ENCODE peak calls at places on chromosomes 7 and 10, in eight cellular contexts. One of them, this sample, is unnamed.
A peak's percentile ranks its signal among the peaks of the same experiment; 100 is the strongest.

GRCh38 chr7:134470864-134471263 is 12.0 kb upstream of the AKR1B1 start:
- DNase-seq in adrenal gland: peak; percentile 39
- DNase-seq in A549: peak; percentile 74
- DNase-seq in breast epithelium: no peak
- DNase-seq in esophagus squamous epithelium: no peak
- DNase-seq in Peyer's patch: no peak
- DNase-seq in IMR-90: peak; percentile 79
- DNase-seq in ovary: no peak
- DNase-seq in this sample: no peak

GRCh38 chr7:26492816-26493215 is 201.2 kb downstream of the SNX10 start:
- DNase-seq in breast epithelium: no peak
- DNase-seq in adrenal gland: no peak
- DNase-seq in IMR-90: no peak
- DNase-seq in ovary: no peak
- DNase-seq in Peyer's patch: no peak
- DNase-seq in A549: no peak
- DNase-seq in esophagus squamous epithelium: no peak
- DNase-seq in this sample: no peak

GRCh38 chr10:83371696-83372490 is 767.4 kb upstream of the GHITM start:
- DNase-seq in esophagus squamous epithelium: no peak
- DNase-seq in ovary: no peak
- DNase-seq in IMR-90: no peak
- DNase-seq in adrenal gland: no peak
- DNase-seq in A549: no peak
- DNase-seq in breast epithelium: no peak
- DNase-seq in Peyer's patch: no peak
- DNase-seq in this sample: no peak

GRCh38 chr7:158051372-158051760 is 536.3 kb downstream of the PTPRN2 start:
- DNase-seq in A549: no peak
- DNase-seq in adrenal gland: no peak
- DNase-seq in esophagus squamous epithelium: no peak
- DNase-seq in ovary: no peak
- DNase-seq in breast epithelium: no peak
- DNase-seq in IMR-90: no peak
- DNase-seq in Peyer's patch: peak; percentile 21
- DNase-seq in this sample: no peak

GRCh38 chr10:124727389-124727960 is 16.7 kb downstream of the FAM53B start:
- DNase-seq in ovary: peak; percentile 20
- DNase-seq in esophagus squamous epithelium: no peak
- DNase-seq in A549: no peak
- DNase-seq in IMR-90: no peak
- DNase-seq in breast epithelium: peak; percentile 17
- DNase-seq in adrenal gland: no peak
- DNase-seq in Peyer's patch: peak; percentile 55
- DNase-seq in this sample: no peak

GRCh38 chr7:5625938-5626337 is 155.5 kb downstream of the RNF216 start:
- DNase-seq in breast epithelium: no peak
- DNase-seq in adrenal gland: no peak
- DNase-seq in esophagus squamous epithelium: no peak
- DNase-seq in IMR-90: peak; percentile 94
- DNase-seq in A549: peak; percentile 47
- DNase-seq in ovary: no peak
- DNase-seq in Peyer's patch: no peak
- DNase-seq in this sample: no peak

GRCh38 chr10:58894929-58895328 is 281.5 kb upstream of the PHYHIPL start:
- DNase-seq in Peyer's patch: no peak
- DNase-seq in IMR-90: no peak
- DNase-seq in breast epithelium: no peak
- DNase-seq in esophagus squamous epithelium: no peak
- DNase-seq in adrenal gland: no peak
- DNase-seq in A549: no peak
- DNase-seq in ovary: no peak
- DNase-seq in this sample: no peak

GRCh38 chr7:76259124-76260086 is 43.1 kb upstream of the HSPB1 start:
- DNase-seq in IMR-90: no peak
- DNase-seq in Peyer's patch: no peak
- DNase-seq in breast epithelium: no peak
- DNase-seq in esophagus squamous epithelium: no peak
- DNase-seq in adrenal gland: no peak
- DNase-seq in ovary: no peak
- DNase-seq in A549: no peak
- DNase-seq in this sample: peak; percentile 66

GRCh38 chr10:4807803-4808507 is 18.1 kb upstream of the AKR1E2 start:
- DNase-seq in adrenal gland: no peak
- DNase-seq in A549: peak; percentile 38
- DNase-seq in Peyer's patch: no peak
- DNase-seq in ovary: no peak
- DNase-seq in esophagus squamous epithelium: no peak
- DNase-seq in IMR-90: peak; percentile 86
- DNase-seq in breast epithelium: no peak
- DNase-seq in this sample: no peak

GRCh38 chr7:24968165-24968564 is 11.8 kb downstream of the OSBPL3 start:
- DNase-seq in IMR-90: no peak
- DNase-seq in A549: no peak
- DNase-seq in ovary: no peak
- DNase-seq in esophagus squamous epithelium: no peak
- DNase-seq in Peyer's patch: no peak
- DNase-seq in breast epithelium: no peak
- DNase-seq in adrenal gland: no peak
- DNase-seq in this sample: no peak

GRCh38 chr10:27620425-27621397 is 116.6 kb downstream of the RAB18 start:
- DNase-seq in adrenal gland: no peak
- DNase-seq in ovary: peak; percentile 44
- DNase-seq in breast epithelium: no peak
- DNase-seq in IMR-90: peak; percentile 58
- DNase-seq in esophagus squamous epithelium: no peak
- DNase-seq in Peyer's patch: no peak
- DNase-seq in A549: no peak
- DNase-seq in this sample: no peak

GRCh38 chr7:37089972-37090371 is 358.7 kb downstream of the ELMO1 start:
- DNase-seq in IMR-90: no peak
- DNase-seq in ovary: no peak
- DNase-seq in Peyer's patch: no peak
- DNase-seq in esophagus squamous epithelium: no peak
- DNase-seq in breast epithelium: no peak
- DNase-seq in adrenal gland: no peak
- DNase-seq in A549: no peak
- DNase-seq in this sample: no peak

GRCh38 chr10:51937736-51938135 is 238.3 kb upstream of the CSTF2T start:
- DNase-seq in Peyer's patch: no peak
- DNase-seq in adrenal gland: no peak
- DNase-seq in esophagus squamous epithelium: no peak
- DNase-seq in IMR-90: peak; percentile 91
- DNase-seq in breast epithelium: no peak
- DNase-seq in ovary: no peak
- DNase-seq in A549: no peak
- DNase-seq in this sample: no peak

GRCh38 chr7:112550468-112551060 is 69.8 kb downstream of the LSMEM1 start:
- DNase-seq in breast epithelium: no peak
- DNase-seq in esophagus squamous epithelium: no peak
- DNase-seq in A549: peak; percentile 34
- DNase-seq in IMR-90: peak; percentile 71
- DNase-seq in ovary: no peak
- DNase-seq in adrenal gland: no peak
- DNase-seq in Peyer's patch: no peak
- DNase-seq in this sample: no peak

GRCh38 chr7:18638594-18639452 is 143.3 kb downstream of the HDAC9 start:
- DNase-seq in ovary: peak; percentile 39
- DNase-seq in adrenal gland: no peak
- DNase-seq in IMR-90: peak; percentile 64
- DNase-seq in A549: no peak
- DNase-seq in breast epithelium: no peak
- DNase-seq in esophagus squamous epithelium: no peak
- DNase-seq in Peyer's patch: no peak
- DNase-seq in this sample: no peak

GRCh38 chr10:14009315-14010082 is 321.2 kb downstream of the FRMD4A start:
- DNase-seq in A549: no peak
- DNase-seq in adrenal gland: no peak
- DNase-seq in ovary: no peak
- DNase-seq in Peyer's patch: peak; percentile 73
- DNase-seq in IMR-90: peak; percentile 90
- DNase-seq in breast epithelium: no peak
- DNase-seq in esophagus squamous epithelium: no peak
- DNase-seq in this sample: no peak

GRCh38 chr10:133100706-133101463 is 13.2 kb downstream of the ADGRA1 start:
- DNase-seq in breast epithelium: no peak
- DNase-seq in Peyer's patch: no peak
- DNase-seq in IMR-90: no peak
- DNase-seq in A549: no peak
- DNase-seq in adrenal gland: no peak
- DNase-seq in esophagus squamous epithelium: no peak
- DNase-seq in ovary: no peak
- DNase-seq in this sample: peak; percentile 37

GRCh38 chr7:100369105-100369504 is 4.2 kb upstream of the PILRA start:
- DNase-seq in Peyer's patch: peak; percentile 93
- DNase-seq in A549: no peak
- DNase-seq in IMR-90: no peak
- DNase-seq in breast epithelium: no peak
- DNase-seq in adrenal gland: peak; percentile 61
- DNase-seq in esophagus squamous epithelium: no peak
- DNase-seq in ovary: no peak
- DNase-seq in this sample: peak; percentile 90

GRCh38 chr7:100366411-100367250 is 6.7 kb upstream of the PILRA start:
- DNase-seq in Peyer's patch: peak; percentile 82
- DNase-seq in breast epithelium: no peak
- DNase-seq in A549: no peak
- DNase-seq in IMR-90: no peak
- DNase-seq in adrenal gland: no peak
- DNase-seq in ovary: no peak
- DNase-seq in esophagus squamous epithelium: no peak
- DNase-seq in this sample: no peak

GRCh38 chr7:100367251-100367620 is 6.1 kb upstream of the PILRA start:
- DNase-seq in adrenal gland: no peak
- DNase-seq in IMR-90: no peak
- DNase-seq in A549: no peak
- DNase-seq in breast epithelium: no peak
- DNase-seq in ovary: no peak
- DNase-seq in esophagus squamous epithelium: no peak
- DNase-seq in Peyer's patch: no peak
- DNase-seq in this sample: no peak

GRCh38 chr7:100370303-100370702 is 3.0 kb upstream of the PILRA start:
- DNase-seq in ovary: no peak
- DNase-seq in IMR-90: no peak
- DNase-seq in A549: no peak
- DNase-seq in Peyer's patch: no peak
- DNase-seq in adrenal gland: no peak
- DNase-seq in esophagus squamous epithelium: no peak
- DNase-seq in breast epithelium: no peak
- DNase-seq in this sample: no peak

GRCh38 chr7:100367676-100368613 is 5.3 kb upstream of the PILRA start:
- DNase-seq in adrenal gland: peak; percentile 30
- DNase-seq in A549: no peak
- DNase-seq in IMR-90: no peak
- DNase-seq in esophagus squamous epithelium: no peak
- DNase-seq in ovary: no peak
- DNase-seq in breast epithelium: no peak
- DNase-seq in Peyer's patch: peak; percentile 89
- DNase-seq in this sample: no peak
- TF ChIP-seq POLR2A in adrenal gland: no peak
- TF ChIP-seq POLR2A in A549: no peak
- TF ChIP-seq POLR2A in IMR-90: no peak
- TF ChIP-seq POLR2A in esophagus squamous epithelium: no peak
- TF ChIP-seq POLR2A in ovary: no peak
- TF ChIP-seq POLR2A in breast epithelium: no peak
- TF ChIP-seq POLR2A in Peyer's patch: no peak
- TF ChIP-seq POLR2A in this sample: peak; percentile 39

GRCh38 chr7:85285502-85285901 is 98.6 kb upstream of the SEMA3D start:
- DNase-seq in A549: no peak
- DNase-seq in IMR-90: no peak
- DNase-seq in esophagus squamous epithelium: no peak
- DNase-seq in breast epithelium: no peak
- DNase-seq in ovary: no peak
- DNase-seq in adrenal gland: no peak
- DNase-seq in Peyer's patch: no peak
- DNase-seq in this sample: no peak

GRCh38 chr7:85290252-85290651 is 103.4 kb upstream of the SEMA3D start:
- DNase-seq in ovary: no peak
- DNase-seq in A549: no peak
- DNase-seq in breast epithelium: no peak
- DNase-seq in esophagus squamous epithelium: no peak
- DNase-seq in adrenal gland: no peak
- DNase-seq in IMR-90: no peak
- DNase-seq in Peyer's patch: no peak
- DNase-seq in this sample: no peak

GRCh38 chr7:85289279-85289678 is 102.4 kb upstream of the SEMA3D start:
- DNase-seq in Peyer's patch: no peak
- DNase-seq in A549: no peak
- DNase-seq in esophagus squamous epithelium: no peak
- DNase-seq in IMR-90: no peak
- DNase-seq in breast epithelium: no peak
- DNase-seq in adrenal gland: no peak
- DNase-seq in ovary: no peak
- DNase-seq in this sample: no peak

GRCh38 chr7:85287126-85287825 is 100.4 kb upstream of the SEMA3D start:
- DNase-seq in esophagus squamous epithelium: no peak
- DNase-seq in A549: no peak
- DNase-seq in breast epithelium: no peak
- DNase-seq in ovary: no peak
- DNase-seq in IMR-90: peak; percentile 56
- DNase-seq in Peyer's patch: no peak
- DNase-seq in adrenal gland: no peak
- DNase-seq in this sample: no peak

DNA sequence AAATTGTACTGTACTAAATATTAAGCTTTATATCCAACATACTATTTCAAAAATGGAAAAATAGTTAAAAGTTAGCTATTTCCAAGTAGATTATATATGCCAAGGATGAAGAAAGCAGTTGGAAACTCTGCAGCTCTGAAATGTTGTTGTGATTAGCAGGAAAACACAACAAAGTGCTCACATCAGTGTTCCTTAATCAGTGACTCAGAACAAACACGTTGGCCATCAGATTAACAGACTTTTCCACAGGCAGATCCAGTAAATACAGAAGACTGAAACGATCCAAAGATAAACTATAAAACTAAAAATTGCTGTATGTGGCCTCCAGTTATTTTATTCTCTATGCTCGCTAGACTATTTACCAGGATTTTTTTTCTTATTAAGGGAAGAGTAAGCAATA is 99.6 kb upstream of the SEMA3D start:
- DNase-seq in breast epithelium: no peak
- DNase-seq in IMR-90: no peak
- DNase-seq in adrenal gland: no peak
- DNase-seq in A549: no peak
- DNase-seq in esophagus squamous epithelium: no peak
- DNase-seq in ovary: no peak
- DNase-seq in Peyer's patch: no peak
- DNase-seq in this sample: no peak
- H3K4me3 ChIP-seq in breast epithelium: no peak overlapping the region
- H3K4me3 ChIP-seq in IMR-90: no peak overlapping the region
- H3K4me3 ChIP-seq in adrenal gland: no peak overlapping the region
- H3K4me3 ChIP-seq in A549: no peak overlapping the region
- H3K4me3 ChIP-seq in esophagus squamous epithelium: no peak overlapping the region
- H3K4me3 ChIP-seq in ovary: no peak overlapping the region
- H3K4me3 ChIP-seq in Peyer's patch: no peak overlapping the region
- H3K4me3 ChIP-seq in this sample: no peak overlapping the region

GRCh38 chr10:30858499-30858898 is 173.2 kb downstream of the ZNF438 start:
- DNase-seq in esophagus squamous epithelium: no peak
- DNase-seq in ovary: no peak
- DNase-seq in IMR-90: peak; percentile 40
- DNase-seq in A549: no peak
- DNase-seq in adrenal gland: no peak
- DNase-seq in Peyer's patch: no peak
- DNase-seq in breast epithelium: no peak
- DNase-seq in this sample: no peak
- TF ChIP-seq POLR2A in esophagus squamous epithelium: no peak
- TF ChIP-seq POLR2A in ovary: no peak
- TF ChIP-seq POLR2A in IMR-90: no peak
- TF ChIP-seq POLR2A in A549: no peak
- TF ChIP-seq POLR2A in adrenal gland: no peak
- TF ChIP-seq POLR2A in Peyer's patch: no peak
- TF ChIP-seq POLR2A in breast epithelium: no peak
- TF ChIP-seq POLR2A in this sample: no peak

GRCh38 chr7:20790273-20790842 is 3.7 kb upstream of the SP8 start:
- DNase-seq in ovary: no peak
- DNase-seq in breast epithelium: no peak
- DNase-seq in Peyer's patch: no peak
- DNase-seq in A549: no peak
- DNase-seq in esophagus squamous epithelium: no peak
- DNase-seq in adrenal gland: no peak
- DNase-seq in IMR-90: no peak
- DNase-seq in this sample: no peak
- H3K4me3 ChIP-seq in ovary: no peak overlapping the region
- H3K4me3 ChIP-seq in breast epithelium: no peak overlapping the region
- H3K4me3 ChIP-seq in Peyer's patch: no peak overlapping the region
- H3K4me3 ChIP-seq in A549: no peak overlapping the region
- H3K4me3 ChIP-seq in esophagus squamous epithelium: no peak overlapping the region
- H3K4me3 ChIP-seq in adrenal gland: no peak overlapping the region
- H3K4me3 ChIP-seq in IMR-90: no peak overlapping the region
- H3K4me3 ChIP-seq in this sample: no peak overlapping the region